ENCODE peak calls at places on chromosomes 7 and 10, in seven cellular contexts. E, I, S, X, V, Q and R are unnamed samples.

GRCh38 chr7:113421696-113422330 is 303.5 kb upstream of the SMIM30 start:
- DNase-seq in E (peak; percentile 47), I (peak; percentile 69), S (peak; percentile 67), X (peak; percentile 87), V (peak; percentile 86), Q (peak; percentile 35), R (peak; percentile 83)

GRCh38 chr7:112880786-112881418 is 90.7 kb upstream of the TMEM168 start:
- DNase-seq in E (no peak), I (no peak), S (no peak), X (no peak), V (no peak), Q (no peak), R (no peak)

GRCh38 chr10:75104842-75105241 is 6.6 kb upstream of the SAMD8 start:
- DNase-seq in E (no peak), I (no peak), S (no peak), X (no peak), V (no peak), Q (no peak), R (no peak)

GRCh38 chr10:29519670-29520069 is 115.1 kb downstream of the SVIL start:
- DNase-seq in E (no peak), I (no peak), S (no peak), X (no peak), V (no peak), Q (no peak), R (no peak)

GRCh38 chr10:97534746-97535367 is 36.1 kb downstream of the UBTD1 start:
- DNase-seq in E (no peak), I (no peak), S (no peak), X (no peak), V (peak; percentile 42), Q (no peak), R (no peak)

GRCh38 chr10:49571419-49571818 is 32.5 kb upstream of the ERCC6 start:
- DNase-seq in E (no peak), I (no peak), S (no peak), X (no peak), V (peak; percentile 48), Q (no peak), R (no peak)

GRCh38 chr7:132416395-132416794 is 159.9 kb downstream of the PLXNA4 start:
- DNase-seq in E (no peak), I (no peak), S (no peak), X (no peak), V (no peak), Q (no peak), R (no peak)

GRCh38 chr7:48116043-48116442 is 27.0 kb downstream of the UPP1 start:
- DNase-seq in E (no peak), I (no peak), S (no peak), X (no peak), V (no peak), Q (no peak), R (no peak)

DNA sequence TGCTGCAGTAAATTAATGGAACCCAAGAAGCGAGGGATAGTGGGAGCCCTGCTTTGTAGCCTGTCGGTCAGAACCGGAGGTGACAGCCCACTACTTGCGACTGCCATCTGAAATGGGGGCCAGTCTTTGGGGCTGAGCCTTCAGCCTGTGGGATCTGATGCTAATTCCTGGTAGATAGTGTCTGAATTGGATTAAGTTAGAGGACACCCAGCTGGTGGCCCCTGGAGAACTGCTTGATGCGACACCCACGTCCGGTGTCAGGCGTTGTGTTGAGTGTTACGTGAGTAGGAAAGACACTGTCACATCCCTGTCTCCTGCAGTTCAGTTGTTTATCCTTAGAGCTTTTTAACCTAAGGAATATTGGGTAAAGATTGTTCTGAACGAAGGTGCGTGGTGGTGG is 5.0 kb downstream of the EIF3B start:
- DNase-seq in E (no peak), I (no peak), S (no peak), X (no peak), V (no peak), Q (no peak), R (no peak)
- H3K4me3 ChIP-seq in E (no peak overlapping the region), I (no peak overlapping the region), S (no peak overlapping the region), X (no peak overlapping the region), V (no peak overlapping the region), Q (no peak overlapping the region), R (no peak overlapping the region)

GRCh38 chr10:15367296-15367830 is 3.7 kb downstream of the FAM171A1 start:
- DNase-seq in E (no peak), I (no peak), S (no peak), X (no peak), V (no peak), Q (no peak), R (no peak)
- H3K4me3 ChIP-seq in E (no peak overlapping the region), I (no peak overlapping the region), S (no peak overlapping the region), X (no peak overlapping the region), V (no peak overlapping the region), Q (no peak overlapping the region), R (no peak overlapping the region)

GRCh38 chr7:70829221-70830059 is 302.5 kb upstream of the GALNT17 start:
- DNase-seq in E (no peak), I (no peak), S (peak; percentile 46), X (peak; percentile 56), V (peak; percentile 18), Q (no peak), R (peak; percentile 38)
- H3K4me3 ChIP-seq in E (no peak overlapping the region), I (peak overlapping the region; percentile 40), S (peak overlapping the region; percentile 25), X (no peak overlapping the region), V (no peak overlapping the region), Q (no peak overlapping the region), R (peak overlapping the region; percentile 37)

DNA sequence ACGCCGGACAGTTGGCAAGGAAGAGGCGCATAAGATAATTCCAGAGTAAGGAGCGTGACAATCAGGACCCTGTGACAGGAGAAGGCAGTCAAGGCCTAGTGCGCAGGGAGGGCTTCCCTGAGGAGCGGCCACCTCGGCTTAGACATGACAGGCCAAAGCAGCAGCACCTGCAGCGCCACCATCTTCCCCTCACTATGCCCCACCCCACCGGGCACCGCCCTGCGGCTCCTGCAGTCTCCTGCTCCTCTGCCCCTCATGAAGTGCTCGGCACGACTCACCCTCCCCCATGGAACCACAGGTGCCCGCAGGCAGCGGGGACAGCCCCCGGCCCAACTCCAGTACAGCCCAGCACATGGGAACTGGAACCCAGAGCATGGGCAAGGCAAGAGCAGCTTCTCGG is 11.8 kb downstream of the MAD1L1 start:
- DNase-seq in E (no peak), I (no peak), S (no peak), X (no peak), V (no peak), Q (no peak), R (no peak)
- H3K4me3 ChIP-seq in E (no peak overlapping the region), I (no peak overlapping the region), S (no peak overlapping the region), X (no peak overlapping the region), V (no peak overlapping the region), Q (no peak overlapping the region), R (no peak overlapping the region)

GRCh38 chr7:69953319-69954067 is 355.2 kb downstream of the AUTS2 start:
- DNase-seq in E (no peak), I (no peak), S (no peak), X (no peak), V (no peak), Q (no peak), R (peak; percentile 71)
- H3K4me3 ChIP-seq in E (no peak overlapping the region), I (no peak overlapping the region), S (no peak overlapping the region), X (no peak overlapping the region), V (no peak overlapping the region), Q (no peak overlapping the region), R (no peak overlapping the region)

DNA sequence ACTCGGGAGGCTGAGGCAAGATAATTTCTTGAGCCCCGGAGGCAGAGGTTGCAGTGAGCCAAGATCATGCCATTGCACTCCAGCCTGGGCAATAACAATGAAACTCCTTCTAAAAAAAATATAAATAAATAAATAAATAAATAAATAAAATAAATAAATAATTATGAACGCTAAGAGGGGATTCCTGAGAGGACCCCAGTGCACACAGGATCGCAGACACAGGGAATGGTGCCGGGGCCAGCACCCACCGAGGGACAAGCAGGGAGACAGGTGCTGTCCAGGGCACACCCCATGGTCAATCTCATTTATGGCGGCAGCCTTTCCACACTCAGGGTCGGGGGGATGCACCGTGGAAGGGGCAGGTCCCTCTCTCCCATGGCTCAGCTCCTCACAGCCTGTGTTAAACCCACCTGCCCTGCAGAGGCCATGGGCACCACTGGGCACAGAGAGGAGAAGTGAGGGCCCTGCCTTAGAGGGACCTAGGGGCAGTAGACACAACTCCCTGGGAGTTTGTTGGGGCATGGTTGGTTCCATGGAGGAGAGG is 2.2 kb upstream of the RAMP3 start:
- DNase-seq in E (no peak), I (no peak), S (no peak), X (no peak), V (no peak), Q (no peak), R (no peak)
- H3K4me3 ChIP-seq in E (no peak overlapping the region), I (no peak overlapping the region), S (no peak overlapping the region), X (no peak overlapping the region), V (no peak overlapping the region), Q (no peak overlapping the region), R (no peak overlapping the region)